ENCODE peak calls at places on chromosomes 13 and 19, in eight cellular contexts. K is astrocyte of the hippocampus; R is breast epithelium; S is H54; W is stimulated activated CD4-positive, alpha-beta T cell treated with anti-CD3 and anti-CD28 coated beads, Interleukin-1b, Interleukin-23, amount 100 ng/mL, for 4 hours; I is fibroblast of the conjunctiva; Z is NCI-H446; V is amniotic stem cell. X is an unnamed sample.

GRCh38 chr13:49026851-49027250 is 51.1 kb downstream of the FNDC3A start:
- DNase-seq in V (no peak), I (peak; percentile 4), R (no peak), S (no peak), Z (no peak), W (no peak), K (no peak), X (no peak)

GRCh38 chr19:30784850-30785459 is 412.8 kb downstream of the ZNF536 start:
- DNase-seq in V (no peak), Z (peak; percentile 47), S (peak; percentile 60), I (no peak), R (no peak), K (peak; percentile 23), W (peak; percentile 53), X (peak; percentile 15)

GRCh38 chr13:21150013-21150412 is 26.3 kb downstream of the SKA3 start:
- DNase-seq in S (no peak), V (no peak), W (no peak), I (no peak), R (no peak), Z (no peak), K (no peak), X (no peak)

GRCh38 chr13:30847697-30848307 is 58.3 kb upstream of the MEDAG start:
- DNase-seq in S (peak; percentile 58), R (no peak), Z (peak; percentile 44), V (peak; percentile 82), I (peak; percentile 95), W (no peak), K (peak; percentile 95), X (no peak)

GRCh38 chr19:41441321-41441945 is 1.5 kb upstream of the ERICH4 start:
- DNase-seq in R (no peak), V (no peak), Z (no peak), S (no peak), I (no peak), W (no peak), K (no peak), X (no peak)

GRCh38 chr19:33292595-33293254 is 9.6 kb downstream of the CEBPA start:
- DNase-seq in V (no peak), Z (no peak), R (no peak), K (no peak), S (peak; percentile 67), W (no peak), I (no peak), X (no peak)

GRCh38 chr19:20482721-20483120 is 82.9 kb downstream of the ZNF737 start:
- DNase-seq in I (no peak), K (no peak), V (no peak), S (no peak), Z (no peak), W (no peak), R (no peak), X (no peak)

GRCh38 chr19:45402469-45403070 is 2.3 kb downstream of the PPP1R13L start:
- DNase-seq in S (no peak), Z (no peak), R (peak; percentile 72), I (no peak), K (peak; percentile 70), W (peak; percentile 29), V (no peak), X (no peak)

GRCh38 chr19:30349131-30349730 is 23.0 kb upstream of the ZNF536 start:
- DNase-seq in W (no peak), Z (no peak), V (no peak), S (no peak), I (no peak), R (no peak), K (no peak), X (no peak)

GRCh38 chr13:94620286-94620896 is 18.7 kb downstream of the GPR180 start:
- DNase-seq in Z (no peak), K (peak; percentile 68), V (no peak), R (no peak), I (no peak), S (no peak), W (no peak), X (peak; percentile 54)

GRCh38 chr13:28322256-28322895 is 172.6 kb downstream of the FLT1 start:
- DNase-seq in W (no peak), R (no peak), V (no peak), S (no peak), K (no peak), I (no peak), Z (no peak), X (no peak)

GRCh38 chr19:40585677-40586422 is 9.2 kb downstream of the SHKBP1 start:
- DNase-seq in V (no peak), Z (no peak), S (no peak), W (no peak), I (no peak), K (peak; percentile 45), R (no peak), X (no peak)

GRCh38 chr19:48696353-48697010 is 711 bp downstream of the FUT2 start:
- DNase-seq in V (no peak), W (no peak), I (no peak), R (no peak), K (no peak), S (no peak), Z (no peak), X (peak; percentile 44)

GRCh38 chr13:97223711-97224461 is 1.8 kb downstream of the MBNL2 start:
- DNase-seq in S (peak; percentile 42), K (peak; percentile 95), R (peak; percentile 83), Z (peak; percentile 20), I (peak; percentile 92), V (peak; percentile 78), W (no peak), X (peak; percentile 85)

GRCh38 chr13:43107780-43108179 is 84.4 kb downstream of the DNAJC15 start:
- DNase-seq in W (no peak), S (no peak), R (no peak), K (no peak), I (peak; percentile 5), V (no peak), Z (no peak), X (no peak)

GRCh38 chr13:44379885-44380284 is 6.3 kb downstream of the SERP2 start:
- DNase-seq in W (no peak), R (no peak), K (no peak), V (no peak), Z (no peak), I (no peak), S (no peak), X (no peak)

GRCh38 chr19:55649579-55650557 is 1.9 kb downstream of the CCDC106 start:
- DNase-seq in S (no peak), W (no peak), Z (no peak), K (no peak), V (no peak), R (no peak), I (no peak), X (no peak)

GRCh38 chr13:42048323-42048624 is 174 bp upstream of the DGKH start:
- DNase-seq in W (no peak), Z (no peak), K (no peak), R (no peak), V (no peak), I (no peak), S (no peak), X (peak; percentile 11)

GRCh38 chr13:44207476-44207875 is 166.1 kb upstream of the SERP2 start:
- DNase-seq in K (no peak), R (no peak), I (no peak), W (no peak), V (no peak), S (no peak), Z (no peak), X (no peak)

GRCh38 chr19:48489608-48490216 is 20.5 kb downstream of the CYTH2 start:
- DNase-seq in R (no peak), I (no peak), W (peak; percentile 81), Z (peak; percentile 83), S (no peak), V (no peak), K (peak; percentile 82), X (peak; percentile 74)

GRCh38 chr13:30906411-30906990 is 430 bp downstream of the MEDAG start:
- DNase-seq in S (no peak), V (no peak), W (no peak), R (no peak), I (no peak), Z (no peak), K (peak; percentile 55), X (no peak)

GRCh38 chr13:37657134-37657533 is 58.6 kb upstream of the POSTN start:
- DNase-seq in K (peak; percentile 81), V (no peak), Z (no peak), S (peak; percentile 6), I (no peak), W (no peak), R (no peak), X (no peak)

GRCh38 chr19:54357381-54357780 is 7.3 kb downstream of the LAIR1 start:
- DNase-seq in S (no peak), V (no peak), W (no peak), R (no peak), I (no peak), K (no peak), Z (no peak), X (no peak)

GRCh38 chr19:47541507-47541906 is 26.6 kb upstream of the NAPA start:
- DNase-seq in K (no peak), W (no peak), V (no peak), I (no peak), R (no peak), S (no peak), Z (no peak), X (no peak)

GRCh38 chr19:50204811-50205675 is 1.6 kb downstream of the MYH14 start:
- DNase-seq in K (no peak), I (no peak), S (no peak), Z (no peak), R (peak; percentile 78), V (no peak), W (peak; percentile 5), X (peak; percentile 44)

GRCh38 chr19:30854661-30855060 is 482.5 kb downstream of the ZNF536 start:
- DNase-seq in I (no peak), R (no peak), Z (no peak), V (no peak), S (no peak), K (no peak), W (no peak), X (no peak)

GRCh38 chr19:16327501-16327900 is 2.9 kb downstream of the KLF2 start:
- DNase-seq in W (no peak), R (no peak), I (no peak), S (no peak), V (no peak), K (no peak), Z (no peak), X (no peak)

GRCh38 chr19:48815870-48816501 is 5.2 kb upstream of the BCAT2 start:
- DNase-seq in K (no peak), I (no peak), S (no peak), W (no peak), Z (no peak), R (no peak), V (no peak), X (no peak)

GRCh38 chr19:43606569-43607229 is 5.2 kb upstream of the SRRM5 start:
- DNase-seq in K (no peak), R (peak; percentile 78), Z (no peak), I (no peak), V (no peak), S (no peak), W (no peak), X (no peak)

GRCh38 chr13:28579334-28579733 is 79.6 kb upstream of the POMP start:
- DNase-seq in R (no peak), W (no peak), Z (no peak), V (no peak), S (no peak), K (no peak), I (no peak), X (no peak)

GRCh38 chr19:41774515-41774980 is 19.2 kb downstream of the CEACAM6 start:
- DNase-seq in Z (no peak), I (no peak), S (no peak), R (peak; percentile 31), V (no peak), W (no peak), K (no peak), X (no peak)

GRCh38 chr19:58474997-58475713 is 997 bp upstream of the ZNF446 start:
- DNase-seq in R (no peak), W (no peak), I (no peak), Z (no peak), V (no peak), K (no peak), S (no peak), X (no peak)

GRCh38 chr13:107258599-107259187 is 690.8 kb upstream of the ARGLU1 start:
- DNase-seq in S (no peak), I (no peak), R (no peak), Z (no peak), W (no peak), V (peak; percentile 40), K (no peak), X (no peak)

GRCh38 chr13:49441846-49442245 is 2.0 kb downstream of the CAB39L start:
- DNase-seq in I (no peak), K (peak; percentile 85), Z (no peak), W (no peak), V (no peak), R (no peak), S (no peak), X (no peak)